ENCODE peak calls at places on chromosomes 3 and 15, in four cellular contexts. V is progenitor cell of endocrine pancreas, Y is RWPE1, E is psoas muscle. O is an unnamed sample.

GRCh38 chr3:127867412-127867811 is 45.1 kb upstream of the MGLL start:
- DNase-seq in V (no peak), E (no peak), Y (no peak), O (no peak)

GRCh38 chr15:42457445-42458442 is 33.2 kb downstream of the ZNF106 start:
- DNase-seq in V (no peak), E (peak), Y (no peak), O (no peak)

GRCh38 chr3:185335799-185336198 is 27.1 kb upstream of the MAP3K13 start:
- DNase-seq in E (no peak), V (no peak), Y (peak), O (peak)

GRCh38 chr3:113783980-113784379 is 37.1 kb downstream of the ATP6V1A start:
- DNase-seq in V (no peak), Y (no peak), E (no peak), O (no peak)

GRCh38 chr3:171363211-171363610 is 97.0 kb downstream of the TNIK start:
- DNase-seq in E (no peak), V (no peak), Y (no peak), O (no peak)

GRCh38 chr15:73796266-73796939 is 43.3 kb upstream of the INSYN1 start:
- DNase-seq in V (no peak), E (no peak), Y (no peak), O (no peak)

GRCh38 chr3:127849368-127849767 is 27.1 kb upstream of the MGLL start:
- DNase-seq in V (no peak), Y (no peak), E (no peak), O (no peak)

GRCh38 chr15:77186518-77187095 is 115.7 kb upstream of the TSPAN3 start:
- DNase-seq in Y (peak), V (no peak), E (no peak), O (peak)

GRCh38 chr3:148911173-148911572 is 46.1 kb downstream of the CPA3 start:
- DNase-seq in Y (peak), V (no peak), E (no peak), O (no peak)

GRCh38 chr3:134617608-134618472 is 33.0 kb downstream of the KY start:
- DNase-seq in E (no peak), V (no peak), Y (no peak), O (no peak)

GRCh38 chr3:193732391-193732790 is 139.4 kb downstream of the OPA1 start:
- DNase-seq in V (no peak), E (no peak), Y (peak), O (peak)

GRCh38 chr15:73717802-73718201 is 33.6 kb downstream of the CD276 start:
- DNase-seq in E (no peak), V (no peak), Y (no peak), O (no peak)

GRCh38 chr3:147400111-147400510 is 6.2 kb downstream of the ZIC4 start:
- DNase-seq in E (no peak), V (no peak), Y (no peak), O (no peak)

GRCh38 chr15:55902975-55903374 is 90.4 kb downstream of the NEDD4 start:
- DNase-seq in E (no peak), Y (no peak), V (no peak), O (no peak)

GRCh38 chr3:125110876-125111480 is 55.2 kb upstream of the HEG1 start:
- DNase-seq in E (no peak), Y (no peak), V (no peak), O (no peak)

GRCh38 chr3:188839187-188839695 is 332.5 kb upstream of the TPRG1 start:
- DNase-seq in E (no peak), V (no peak), Y (no peak), O (no peak)